ENCODE peak calls at places on chromosomes 4 and X, in four cellular contexts. N is PC-3, Q is osteocyte, T is IMR-90. V is an unnamed sample.

GRCh38 chr4:76363556-76364290 is 57.2 kb downstream of the STBD1 start:
- DNase-seq in N (no peak), Q (no peak), T (peak; percentile 41), V (no peak)

GRCh38 chr4:40575846-40576245 is 53.8 kb downstream of the RBM47 start:
- DNase-seq in N (no peak), Q (no peak), T (no peak), V (no peak)

GRCh38 chrX:12383196-12383595 is 244.9 kb downstream of the FRMPD4 start:
- DNase-seq in N (peak; percentile 4), Q (no peak), T (no peak), V (no peak)

GRCh38 chr4:1376391-1376840 is 29.4 kb downstream of the UVSSA start:
- DNase-seq in N (no peak), Q (no peak), T (no peak), V (peak; percentile 9)

GRCh38 chr4:122633211-122633610 is 12.3 kb upstream of the IL21 start:
- DNase-seq in N (no peak), Q (no peak), T (no peak), V (no peak)

GRCh38 chrX:52271212-52271611 is 86.5 kb downstream of the MAGED4 start:
- DNase-seq in N (peak; percentile 23), Q (no peak), T (no peak), V (no peak)

GRCh38 chr4:6502147-6502546 is 29.7 kb upstream of the PPP2R2C start:
- DNase-seq in N (no peak), Q (no peak), T (no peak), V (no peak)

GRCh38 chr4:162485486-162485885 is 321.7 kb upstream of the FSTL5 start:
- DNase-seq in N (peak; percentile 51), Q (no peak), T (no peak), V (no peak)

GRCh38 chr4:158374318-158374717 is 147.4 kb upstream of the RXFP1 start:
- DNase-seq in N (no peak), Q (no peak), T (no peak), V (no peak)

GRCh38 chr4:68724426-68724825 is 54.0 kb upstream of the UGT2B15 start:
- DNase-seq in N (peak; percentile 18), Q (no peak), T (no peak), V (no peak)

GRCh38 chrX:107730991-107731766 is 44.4 kb downstream of the TSC22D3 start:
- DNase-seq in N (peak; percentile 54), Q (no peak), T (peak; percentile 8), V (no peak)

GRCh38 chr4:73523126-73523525 is 41.6 kb downstream of the AFM start:
- DNase-seq in N (peak; percentile 75), Q (no peak), T (no peak), V (no peak)

GRCh38 chr4:87240341-87240740 is 19.9 kb upstream of the KLHL8 start:
- DNase-seq in N (peak; percentile 36), Q (no peak), T (no peak), V (no peak)

GRCh38 chrX:78886550-78886949 is 58.6 kb upstream of the P2RY10 start:
- DNase-seq in N (peak; percentile 48), Q (no peak), T (no peak), V (no peak)

GRCh38 chr4:152935661-152936445 is at the start of gene FHDC1:
- DNase-seq in N (peak; percentile 76), Q (no peak), T (no peak), V (no peak)

GRCh38 chrX:15059488-15059887 is 186.3 kb downstream of the MOSPD2 start:
- DNase-seq in N (peak; percentile 7), Q (no peak), T (no peak), V (no peak)

GRCh38 chr4:39976945-39977488 is 694 bp downstream of the PDS5A start:
- DNase-seq in N (no peak), Q (peak; percentile 84), T (no peak), V (no peak)

GRCh38 chrX:129529685-129530281 is 6.5 kb upstream of the SMARCA1 start:
- DNase-seq in N (peak; percentile 19), Q (no peak), T (peak; percentile 50), V (no peak)

GRCh38 chrX:11261260-11261659 is 32.0 kb upstream of the AMELX start:
- DNase-seq in N (peak; percentile 82), Q (no peak), T (peak; percentile 76), V (no peak)

GRCh38 chr4:102537280-102537679 is 36.1 kb downstream of the NFKB1 start:
- DNase-seq in N (no peak), Q (no peak), T (peak; percentile 46), V (no peak)

GRCh38 chr4:141417387-141417786 is 196.7 kb downstream of the ZNF330 start:
- DNase-seq in N (no peak), Q (no peak), T (peak; percentile 73), V (no peak)

GRCh38 chrX:44459501-44459900 is 83.2 kb downstream of the FUNDC1 start:
- DNase-seq in N (peak; percentile 71), Q (no peak), T (no peak), V (no peak)

GRCh38 chr4:137420901-137421384 is 111.4 kb downstream of the PCDH18 start:
- DNase-seq in N (no peak), Q (no peak), T (no peak), V (peak; percentile 14)

GRCh38 chr4:7775396-7775795 is 164.3 kb downstream of the AFAP1 start:
- DNase-seq in N (no peak), Q (no peak), T (no peak), V (no peak)

GRCh38 chr4:77232653-77233052 is 75.6 kb downstream of the CCNG2 start:
- DNase-seq in N (peak; percentile 60), Q (no peak), T (peak; percentile 11), V (no peak)

GRCh38 chrX:2397229-2397628 is 103.5 kb downstream of the DHRSX start:
- DNase-seq in N (no peak), Q (no peak), T (no peak), V (no peak)

GRCh38 chr4:519203-519651 is 20.2 kb downstream of the PIGG start:
- DNase-seq in N (no peak), Q (no peak), T (no peak), V (no peak)

GRCh38 chrX:107676559-107677378 is 48.5 kb downstream of the PRPS1 start:
- DNase-seq in N (peak; percentile 80), Q (peak; percentile 90), T (peak; percentile 84), V (peak; percentile 81)

GRCh38 chrX:114581528-114582263 is 2.2 kb upstream of the HTR2C start:
- DNase-seq in N (no peak), Q (no peak), T (no peak), V (no peak)

GRCh38 chrX:153993079-153993478 is 20.5 kb downstream of the TMEM187 start:
- DNase-seq in N (no peak), Q (no peak), T (no peak), V (no peak)

GRCh38 chr4:16843831-16844508 is 54.5 kb downstream of the LDB2 start:
- DNase-seq in N (no peak), Q (no peak), T (peak; percentile 95), V (no peak)

GRCh38 chr4:52795533-52795932 is 44.3 kb upstream of the ERVMER34-1 start:
- DNase-seq in N (no peak), Q (no peak), T (no peak), V (no peak)

GRCh38 chr4:139469216-139469615 is 15.3 kb downstream of the RAB33B start:
- DNase-seq in N (no peak), Q (no peak), T (peak; percentile 26), V (no peak)

GRCh38 chrX:11499076-11500044 is 166.4 kb downstream of the ARHGAP6 start:
- DNase-seq in N (peak; percentile 6), Q (no peak), T (peak; percentile 78), V (no peak)

GRCh38 chr4:27360651-27361347 is 500.2 kb downstream of the STIM2 start:
- DNase-seq in N (peak; percentile 69), Q (no peak), T (peak; percentile 4), V (no peak)

DNA sequence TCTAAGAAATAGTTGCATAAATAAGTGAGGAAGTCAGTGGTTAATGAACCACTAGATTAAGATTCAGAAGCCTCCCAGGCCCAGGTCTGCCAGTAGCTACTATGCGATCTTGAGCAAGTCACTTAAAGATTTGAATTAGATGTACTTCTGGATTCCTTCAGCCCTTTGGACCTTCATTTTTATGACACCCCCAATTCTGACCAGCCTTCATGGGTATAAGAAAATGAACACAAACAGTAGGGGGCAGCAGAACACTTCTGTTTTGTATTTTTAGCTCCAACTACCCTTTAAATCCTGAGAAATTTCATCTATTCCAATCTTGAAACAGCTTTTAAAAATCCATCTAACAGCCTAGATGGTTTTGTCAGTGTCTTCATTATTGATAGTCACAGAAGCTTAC is 19.0 kb downstream of the TMEM47 start:
- DNase-seq in N (peak; percentile 50), Q (no peak), T (peak; percentile 54), V (peak; percentile 20)
- TF ChIP-seq CTCF in N (peak; percentile 68), Q (peak; percentile 74), T (peak; percentile 53), V (peak; percentile 63)

GRCh38 chrX:70774223-70774622 is 134.3 kb downstream of the TEX11 start:
- DNase-seq in N (no peak), Q (no peak), T (no peak), V (no peak)

GRCh38 chrX:70769659-70770232 is 138.8 kb downstream of the TEX11 start:
- DNase-seq in N (peak; percentile 43), Q (no peak), T (peak; percentile 5), V (no peak)
- TF ChIP-seq CTCF in N (peak; percentile 61), Q (peak; percentile 53), T (peak; percentile 52), V (peak; percentile 47)

DNA sequence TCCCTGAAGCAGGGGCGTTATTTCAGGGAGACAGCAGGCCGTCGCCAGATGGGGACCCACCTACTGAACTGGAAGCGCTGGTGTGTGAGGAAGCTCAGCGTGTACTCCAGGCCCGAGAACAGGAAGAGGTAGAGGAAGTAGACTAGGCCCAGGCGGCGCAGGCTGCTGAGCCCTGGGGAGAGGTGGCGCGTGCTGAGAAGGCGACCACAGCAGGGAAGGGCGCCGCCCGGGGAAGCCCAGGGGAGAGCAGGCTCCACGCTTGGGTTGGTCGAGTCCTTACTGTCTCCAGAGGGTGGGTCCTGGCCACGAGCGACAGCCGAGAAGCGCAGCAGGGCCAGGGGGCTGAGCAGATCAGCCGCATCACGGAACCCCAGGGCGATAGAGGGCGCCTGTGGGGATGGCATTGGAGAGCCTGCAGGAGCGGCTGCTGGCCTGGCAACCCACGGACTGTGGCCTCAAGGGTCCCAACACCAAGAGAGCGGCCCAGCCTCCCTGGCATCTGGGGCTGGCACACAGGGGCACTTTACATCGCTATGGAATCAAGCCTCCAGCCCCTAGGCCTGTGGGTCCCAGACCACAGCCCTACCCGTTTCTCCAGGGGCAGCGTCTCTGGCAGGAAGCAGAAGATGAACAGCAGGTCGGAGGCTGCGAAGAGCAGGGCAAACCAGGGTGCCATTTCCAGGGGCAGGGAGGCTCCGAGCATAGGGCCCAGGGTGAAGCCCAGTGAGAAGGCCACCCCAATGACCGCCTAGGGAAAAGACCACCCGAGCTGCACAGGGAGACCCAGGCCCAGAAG is 31.2 kb downstream of the NOP14 start:
- DNase-seq in N (no peak), Q (no peak), T (no peak), V (peak; percentile 65)
- TF ChIP-seq CTCF in N (no peak), Q (no peak), T (no peak), V (peak; percentile 33)

DNA sequence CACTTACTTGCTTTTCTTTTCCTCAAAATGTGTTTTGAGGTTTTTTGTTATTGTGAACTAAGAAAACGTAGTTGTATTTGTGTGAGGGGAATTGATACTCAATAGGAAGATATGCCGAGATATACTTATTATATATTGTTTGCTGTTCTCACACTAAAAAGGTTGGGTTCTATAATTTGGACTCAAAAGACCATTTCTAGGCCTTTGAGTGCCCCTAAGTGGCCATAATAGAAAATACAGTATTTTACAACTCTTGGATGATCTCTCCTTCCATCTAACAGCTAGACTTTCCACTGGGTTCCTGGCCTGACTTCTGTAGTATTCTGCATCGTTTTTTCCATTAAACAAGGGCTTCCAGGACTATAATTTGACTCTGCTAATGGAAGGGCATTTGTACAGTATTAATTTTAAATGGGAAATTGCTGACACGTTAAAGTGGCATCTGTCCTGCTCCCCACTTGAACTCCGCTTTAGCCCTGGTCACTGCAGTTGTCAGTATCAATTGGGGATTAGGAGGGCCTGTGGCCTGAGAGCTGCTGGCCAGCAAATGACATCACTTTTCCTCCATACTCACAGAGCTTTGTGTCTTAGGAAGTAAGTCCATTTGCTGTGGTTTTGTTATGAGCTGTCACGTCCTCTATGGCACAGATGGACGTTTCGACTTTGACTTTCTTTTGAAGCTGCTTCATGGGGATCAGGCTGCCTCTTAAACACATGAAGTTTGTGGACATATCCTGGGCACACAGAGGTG is 176.9 kb downstream of the SLIT2 start:
- DNase-seq in N (peak; percentile 23), Q (no peak), T (peak; percentile 20), V (no peak)
- TF ChIP-seq CTCF in N (peak; percentile 47), Q (peak; percentile 57), T (peak; percentile 50), V (peak; percentile 22)

V was measured in heart right ventricle.